ENCODE peak calls at places on chromosomes 11 and 22, in nine cellular contexts. S is GM23338, A is upper lobe of right lung, B is RWPE1, L is fibroblast of the aortic adventitia, V is nephron progenitor cell, D is pancreas, N is lower lobe of right lung, C is HFF-Myc. Y is an unnamed sample.

GRCh38 chr11:75346296-75346695 is 5.2 kb downstream of the ARRB1 start:
- DNase-seq in S (no peak), A (no peak), B (no peak), L (no peak), V (no peak), D (no peak), N (no peak), C (no peak), Y (no peak)

GRCh38 chr11:47355283-47356128 is 3.0 kb upstream of the MYBPC3 start:
- DNase-seq in S (peak; percentile 98), A (peak; percentile 97), B (peak; percentile 76), L (peak; percentile 90), V (peak; percentile 97), D (peak; percentile 99), N (peak; percentile 96), C (peak; percentile 79), Y (no peak)

GRCh38 chr11:74634537-74634936 is 42.2 kb downstream of the POLD3 start:
- DNase-seq in S (peak; percentile 4), A (no peak), B (peak; percentile 87), L (peak; percentile 63), V (no peak), D (no peak), N (no peak), C (no peak), Y (no peak)

GRCh38 chr11:71222318-71223080 is 29.9 kb downstream of the SHANK2 start:
- DNase-seq in S (no peak), A (peak; percentile 46), B (no peak), L (peak; percentile 4), V (no peak), D (peak; percentile 27), N (peak; percentile 41), C (no peak), Y (peak; percentile 38)

GRCh38 chr22:29524440-29525191 is 28.9 kb downstream of the THOC5 start:
- DNase-seq in S (peak; percentile 63), A (no peak), B (peak; percentile 12), L (peak; percentile 25), V (peak; percentile 18), D (no peak), N (no peak), C (no peak), Y (no peak)

GRCh38 chr11:115677190-115677589 is 173.0 kb upstream of the CADM1 start:
- DNase-seq in S (no peak), A (no peak), B (no peak), L (no peak), V (no peak), D (no peak), N (no peak), C (no peak), Y (no peak)

GRCh38 chr11:110086892-110087309 is 6.3 kb upstream of the ZC3H12C start:
- DNase-seq in S (no peak), A (no peak), B (peak; percentile 50), L (peak; percentile 77), V (no peak), D (no peak), N (no peak), C (no peak), Y (peak; percentile 79)

GRCh38 chr11:106152824-106153223 is 75.4 kb downstream of the AASDHPPT start:
- DNase-seq in S (no peak), A (no peak), B (peak; percentile 22), L (peak; percentile 11), V (no peak), D (no peak), N (no peak), C (no peak), Y (no peak)

GRCh38 chr11:96338910-96339703 is 3.9 kb downstream of the MAML2 start:
- DNase-seq in S (peak; percentile 36), A (peak; percentile 67), B (no peak), L (peak; percentile 87), V (no peak), D (no peak), N (peak; percentile 70), C (no peak), Y (peak; percentile 67)

GRCh38 chr22:17797721-17798559 is 23.7 kb upstream of the BID start:
- DNase-seq in S (no peak), A (no peak), B (no peak), L (no peak), V (no peak), D (no peak), N (no peak), C (no peak), Y (peak; percentile 57)

GRCh38 chr22:47367993-47368945 is 605.8 kb downstream of the TBC1D22A start:
- DNase-seq in S (no peak), A (no peak), B (no peak), L (no peak), V (no peak), D (no peak), N (peak; percentile 35), C (no peak), Y (no peak)

GRCh38 chr22:20834206-20834605 is 24.4 kb downstream of the PI4KA start:
- DNase-seq in S (no peak), A (no peak), B (no peak), L (no peak), V (no peak), D (no peak), N (no peak), C (no peak), Y (no peak)
- TF ChIP-seq CTCF in S (no peak), A (no peak), B (no peak), L (no peak), V (no peak), D (no peak), N (no peak), C (no peak), Y (no peak)

DNA sequence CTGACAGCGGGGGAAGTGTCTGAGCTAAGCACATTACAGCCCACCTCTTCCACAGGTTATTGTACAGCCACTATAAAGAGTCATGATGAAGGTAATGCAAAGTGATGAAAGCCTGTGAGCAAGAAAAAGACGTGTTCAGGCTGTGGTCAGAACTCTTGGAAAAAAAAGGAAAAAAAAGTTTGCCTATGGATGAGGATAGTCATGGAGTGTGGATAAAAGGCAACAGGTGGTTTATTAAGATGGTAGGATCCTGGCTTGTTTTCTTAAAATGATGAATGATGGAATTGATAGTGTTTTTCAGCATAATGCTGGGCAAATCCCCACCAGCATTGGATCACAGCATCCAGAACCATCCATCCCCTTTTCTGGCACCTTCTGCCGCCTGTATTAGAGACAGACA is 23.1 kb downstream of the UPB1 start:
- DNase-seq in S (no peak), A (no peak), B (no peak), L (no peak), V (no peak), D (no peak), N (no peak), C (no peak), Y (no peak)
- TF ChIP-seq CTCF in S (no peak), A (no peak), B (no peak), L (no peak), V (no peak), D (no peak), N (no peak), C (no peak), Y (no peak)

GRCh38 chr11:58060535-58060934 is 29.8 kb downstream of the OR6Q1 start:
- DNase-seq in S (no peak), A (no peak), B (no peak), L (peak; percentile 23), V (no peak), D (no peak), N (no peak), C (no peak), Y (no peak)

GRCh38 chr11:58058276-58059010 is 27.7 kb downstream of the OR6Q1 start:
- DNase-seq in S (no peak), A (peak; percentile 74), B (no peak), L (no peak), V (no peak), D (peak; percentile 73), N (peak; percentile 66), C (no peak), Y (no peak)

GRCh38 chr11:58061813-58062212 is 31.1 kb downstream of the OR6Q1 start:
- DNase-seq in S (no peak), A (no peak), B (peak; percentile 67), L (peak; percentile 84), V (no peak), D (no peak), N (no peak), C (no peak), Y (no peak)

GRCh38 chr11:58059011-58059358 is 28.2 kb downstream of the OR6Q1 start:
- DNase-seq in S (peak; percentile 80), A (no peak), B (peak; percentile 49), L (peak; percentile 96), V (no peak), D (no peak), N (no peak), C (no peak), Y (no peak)

DNA sequence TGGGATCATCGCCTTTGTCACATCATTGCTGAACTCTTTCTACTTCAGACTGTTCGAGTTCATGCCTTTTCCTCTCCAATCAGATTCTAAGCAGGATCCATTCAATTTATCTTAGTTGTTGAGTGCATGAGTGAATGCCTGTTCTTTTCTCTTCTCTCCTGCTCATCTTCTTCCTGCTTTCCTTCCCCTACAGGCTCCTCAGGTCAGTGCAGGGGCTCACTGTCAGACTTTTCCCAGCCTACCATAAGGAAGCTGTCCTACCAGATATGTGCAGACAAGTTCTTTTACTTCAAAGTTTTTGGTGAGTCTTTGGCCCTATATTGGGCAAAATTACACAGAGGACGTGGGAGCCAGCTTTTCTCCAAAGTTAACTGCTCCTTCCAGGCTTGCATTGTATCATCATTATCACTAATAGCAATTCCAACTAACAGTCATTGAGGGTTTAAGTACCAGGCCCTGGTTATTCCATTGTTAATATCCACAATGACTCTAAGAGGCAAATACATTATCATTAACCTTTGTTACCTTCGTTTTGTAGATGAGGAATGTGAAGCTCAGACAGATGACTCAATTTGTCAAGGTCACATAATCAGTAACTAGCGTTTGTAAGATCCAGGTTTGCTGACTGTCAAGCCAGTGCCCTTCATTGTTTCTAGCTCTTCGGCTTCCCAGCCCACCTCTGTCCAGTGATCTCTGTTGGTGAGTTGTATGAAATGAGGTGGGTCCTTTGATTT is 30.4 kb downstream of the OR6Q1 start:
- DNase-seq in S (peak; percentile 62), A (no peak), B (no peak), L (peak; percentile 18), V (no peak), D (no peak), N (no peak), C (no peak), Y (no peak)
- TF ChIP-seq CTCF in S (peak; percentile 52), A (no peak), B (no peak), L (peak; percentile 50), V (no peak), D (no peak), N (no peak), C (no peak), Y (no peak)

GRCh38 chr22:38073150-38074130 is 10.5 kb downstream of the SLC16A8 start:
- DNase-seq in S (no peak), A (no peak), B (no peak), L (no peak), V (no peak), D (no peak), N (peak; percentile 31), C (no peak), Y (no peak)

GRCh38 chr22:38075105-38075825 is 8.7 kb downstream of the SLC16A8 start:
- DNase-seq in S (no peak), A (no peak), B (no peak), L (no peak), V (no peak), D (no peak), N (no peak), C (no peak), Y (no peak)

GRCh38 chr22:38075961-38076360 is 8.0 kb downstream of the SLC16A8 start:
- DNase-seq in S (no peak), A (no peak), B (no peak), L (no peak), V (no peak), D (no peak), N (no peak), C (no peak), Y (no peak)

GRCh38 chr22:38072322-38073149 is 11.4 kb downstream of the SLC16A8 start:
- DNase-seq in S (no peak), A (no peak), B (no peak), L (no peak), V (no peak), D (no peak), N (peak; percentile 32), C (no peak), Y (no peak)

GRCh38 chr22:38074181-38075104 is 9.5 kb downstream of the SLC16A8 start:
- DNase-seq in S (peak; percentile 89), A (no peak), B (no peak), L (peak; percentile 29), V (peak; percentile 70), D (no peak), N (no peak), C (no peak), Y (no peak)
- TF ChIP-seq CTCF in S (peak; percentile 72), A (no peak), B (no peak), L (peak; percentile 54), V (peak; percentile 48), D (no peak), N (peak; percentile 6), C (peak; percentile 44), Y (no peak)

Y was measured in CD14-positive monocyte.